ENCODE peak calls at places on chromosomes 3 and 15, in ten cellular contexts. E is aorta; R is NCI-H774; C is heart right ventricle; U is H7; W is cardiac fibroblast; M is T-helper 2 cell; G is kidney tubule cell; K is A172; I is stimulated activated CD8-positive, alpha-beta memory T cell treated with anti-CD3 and anti-CD28 coated beads, Interleukin-15, amount 100 ng/mL, for 4 hours. F is an unnamed sample.

GRCh38 chr3:60703956-60704736 is 547.1 kb downstream of the FHIT start:
- DNase-seq in C (no peak), G (peak), R (no peak), W (peak), E (no peak), U (no peak), I (no peak), M (no peak), K (peak), F (no peak)

GRCh38 chr3:144556392-144556791 is 584.8 kb downstream of the DIPK2A start:
- DNase-seq in U (no peak), W (peak), R (no peak), K (peak), I (no peak), C (no peak), M (no peak), E (no peak), G (no peak), F (no peak)

GRCh38 chr3:152591448-152592003 is 243.4 kb upstream of the P2RY1 start:
- DNase-seq in R (no peak), C (no peak), U (no peak), E (no peak), M (no peak), W (no peak), G (no peak), K (no peak), I (no peak), F (no peak)

GRCh38 chr3:69998759-69999158 is 774 bp upstream of the SAMMSON start:
- DNase-seq in R (no peak), U (no peak), W (no peak), I (no peak), G (no peak), E (no peak), K (peak), M (no peak), C (no peak), F (no peak)

GRCh38 chr3:162224736-162225135 is 728.1 kb downstream of the OTOL1 start:
- DNase-seq in G (no peak), R (no peak), U (no peak), C (no peak), K (peak), W (peak), I (no peak), M (no peak), E (no peak), F (no peak)

GRCh38 chr3:124529826-124530571 is 200.3 kb upstream of the UMPS start:
- DNase-seq in W (no peak), C (no peak), U (peak), M (no peak), G (peak), K (peak), R (no peak), I (no peak), E (no peak), F (no peak)

GRCh38 chr15:31474059-31474868 is 147.6 kb downstream of the KLF13 start:
- DNase-seq in K (no peak), C (no peak), G (no peak), U (no peak), I (no peak), R (no peak), W (no peak), M (no peak), E (no peak), F (no peak)

GRCh38 chr15:38991701-38992100 is 427.1 kb upstream of the RASGRP1 start:
- DNase-seq in W (peak), K (no peak), I (no peak), C (no peak), E (no peak), G (peak), U (no peak), R (no peak), M (no peak), F (no peak)

F was measured in effector memory CD4-positive, alpha-beta T cell.